ENCODE peak calls at places on chromosomes 6 and 20, in nine cellular contexts. U is psoas muscle; Z is PC-9; O is C1 segment of cervical spinal cord; X is iPS-NIHi11; D is amygdala; Q is immature natural killer cell; J is AG08396; Y is activated CD4-positive, alpha-beta T cell treated with anti-CD3 and anti-CD28 coated beads for 1 hour. G is an unnamed sample.

GRCh38 chr6:83138118-83138722 is 54.8 kb downstream of the PGM3 start:
- DNase-seq in U (no peak), O (no peak), Z (no peak), Q (no peak), J (no peak), X (no peak), Y (no peak), D (no peak), G (no peak)

GRCh38 chr20:4904127-4904860 is 97.0 kb downstream of the SLC23A2 start:
- DNase-seq in D (no peak), J (no peak), O (no peak), Z (peak), X (no peak), U (no peak), Y (no peak), Q (no peak), G (no peak)

GRCh38 chr20:62370115-62370806 is 3.1 kb upstream of the LAMA5 start:
- DNase-seq in Z (peak), Y (no peak), X (no peak), O (no peak), U (no peak), Q (no peak), J (peak), D (no peak), G (no peak)

GRCh38 chr6:147782302-147782701 is 273.8 kb downstream of the SAMD5 start:
- DNase-seq in Z (no peak), J (no peak), Q (no peak), X (no peak), O (no peak), U (no peak), Y (no peak), D (no peak), G (no peak)

GRCh38 chr6:156953478-156954146 is 176.4 kb downstream of the ARID1B start:
- DNase-seq in J (peak), Q (peak), U (no peak), Y (no peak), D (no peak), Z (peak), X (peak), O (no peak), G (no peak)

GRCh38 chr6:27814665-27815424 is 97.4 kb downstream of the OR2B2 start:
- DNase-seq in J (peak), D (no peak), Z (peak), Q (peak), O (peak), U (no peak), X (peak), Y (peak), G (no peak)

GRCh38 chr6:47581591-47581990 is 104.0 kb downstream of the CD2AP start:
- DNase-seq in X (no peak), Z (no peak), J (no peak), U (no peak), Y (no peak), D (no peak), O (no peak), Q (no peak), G (no peak)

GRCh38 chr20:47929368-47930115 is 144.3 kb upstream of the SULF2 start:
- DNase-seq in J (no peak), Z (peak), Y (no peak), O (no peak), Q (no peak), U (no peak), X (peak), D (no peak), G (no peak)

GRCh38 chr6:1170793-1171192 is 141.1 kb upstream of the FOXQ1 start:
- DNase-seq in O (no peak), Q (no peak), U (no peak), D (no peak), Z (no peak), Y (no peak), X (no peak), J (no peak), G (no peak)

GRCh38 chr6:107542170-107542569 is 52.3 kb downstream of the SOBP start:
- DNase-seq in J (no peak), Q (no peak), U (peak), Y (no peak), D (no peak), X (no peak), Z (no peak), O (no peak), G (no peak)

GRCh38 chr6:1596088-1596852 is 13.4 kb upstream of the FOXC1 start:
- DNase-seq in J (peak), D (peak), Y (peak), U (peak), X (peak), Z (peak), O (peak), Q (peak), G (no peak)